ENCODE peak calls at places on chromosomes 3 and 15, in four cellular contexts. M is PC-3, N is fibroblast of pulmonary artery, I is HCT116. Q is an unnamed sample.

GRCh38 chr15:73345658-73346057 is 23.1 kb downstream of the HCN4 start:
- DNase-seq in M (no peak), N (no peak), I (no peak), Q (no peak)

GRCh38 chr3:181458857-181459256 is 252.9 kb upstream of the SOX2 start:
- DNase-seq in M (no peak), N (no peak), I (no peak), Q (no peak)

GRCh38 chr3:197540961-197541377 is 14.8 kb downstream of the BDH1 start:
- DNase-seq in M (peak; percentile 80), N (no peak), I (no peak), Q (peak; percentile 85)

GRCh38 chr3:195036203-195037016 is 234.5 kb downstream of the XXYLT1 start:
- DNase-seq in M (no peak), N (no peak), I (no peak), Q (no peak)

GRCh38 chr3:58560771-58561311 is 16.4 kb downstream of the FAM107A start:
- DNase-seq in M (peak; percentile 94), N (peak; percentile 95), I (no peak), Q (peak; percentile 81)

GRCh38 chr3:62611541-62612240 is 238.3 kb upstream of the FEZF2 start:
- DNase-seq in M (no peak), N (peak; percentile 57), I (no peak), Q (no peak)

GRCh38 chr3:25472153-25472552 is 44.1 kb downstream of the RARB start:
- DNase-seq in M (no peak), N (no peak), I (no peak), Q (no peak)

GRCh38 chr3:133691410-133692107 is 29.8 kb upstream of the TOPBP1 start:
- DNase-seq in M (peak; percentile 21), N (peak; percentile 17), I (no peak), Q (no peak)

GRCh38 chr3:64209866-64210609 is 15.2 kb downstream of the PRICKLE2 start:
- DNase-seq in M (no peak), N (peak; percentile 92), I (no peak), Q (peak; percentile 53)

GRCh38 chr3:37492977-37493471 is 318.6 kb upstream of the LRRFIP2 start:
- DNase-seq in M (no peak), N (peak; percentile 70), I (no peak), Q (no peak)

GRCh38 chr3:129598484-129598883 is 8.0 kb downstream of the PLXND1 start:
- DNase-seq in M (no peak), N (no peak), I (no peak), Q (no peak)

GRCh38 chr15:57732526-57733331 is 26.2 kb downstream of the POLR2M start:
- DNase-seq in M (peak; percentile 76), N (peak; percentile 72), I (peak; percentile 48), Q (peak; percentile 45)

GRCh38 chr3:2713923-2714322 is 396.3 kb downstream of the IL5RA start:
- DNase-seq in M (no peak), N (no peak), I (no peak), Q (no peak)
- TF ChIP-seq CTCF in M (no peak), N (no peak), I (no peak), Q (peak; percentile 31)

GRCh38 chr15:45790325-45790943 is 155.6 kb downstream of the SQOR start:
- DNase-seq in M (peak; percentile 47), N (peak; percentile 49), I (peak; percentile 6), Q (no peak)
- TF ChIP-seq CTCF in M (peak; percentile 79), N (peak; percentile 67), I (peak; percentile 30), Q (peak; percentile 65)

DNA sequence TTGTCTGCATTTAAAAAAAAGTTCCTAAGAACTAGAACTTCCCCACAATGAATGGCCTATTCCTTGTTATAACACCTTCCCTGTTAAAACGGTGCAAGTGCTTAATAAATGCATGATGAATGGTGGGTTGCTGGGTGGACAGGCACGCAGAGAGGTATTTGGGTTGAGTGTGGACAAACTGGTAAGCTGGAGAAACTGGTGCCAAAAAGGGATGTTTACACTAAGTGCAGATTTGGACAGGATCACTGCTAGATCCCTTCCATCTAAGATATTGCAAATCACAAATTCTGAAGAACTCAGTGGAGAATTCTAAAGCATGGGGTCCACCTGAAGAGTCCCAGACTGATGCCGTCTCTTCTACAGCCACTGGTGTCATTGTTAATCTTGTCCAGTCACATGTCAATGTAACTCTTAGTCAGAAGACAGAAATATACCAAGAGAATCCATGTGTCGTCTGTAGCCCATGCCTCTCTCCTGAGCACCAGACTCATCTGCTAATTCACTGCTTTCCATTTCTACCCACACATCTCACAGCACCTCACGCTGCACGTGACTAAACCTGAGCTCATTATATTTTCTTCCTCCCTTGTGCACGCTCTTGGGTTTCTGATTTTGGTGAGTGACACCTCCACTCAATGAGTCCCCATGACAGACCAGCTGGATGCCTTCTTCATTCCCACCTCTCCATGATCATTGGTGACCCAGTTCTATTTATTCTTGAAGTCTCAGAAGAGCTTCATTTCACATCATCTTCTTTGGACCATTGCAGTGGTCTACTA is 328.9 kb downstream of the THSD4 start:
- DNase-seq in M (peak; percentile 38), N (no peak), I (no peak), Q (no peak)
- TF ChIP-seq CTCF in M (no peak), N (no peak), I (no peak), Q (no peak)

GRCh38 chr3:148930785-148931184 is 60.6 kb upstream of the GYG1 start:
- DNase-seq in M (peak; percentile 67), N (no peak), I (no peak), Q (no peak)

GRCh38 chr3:148925841-148926240 is 60.7 kb downstream of the CPA3 start:
- DNase-seq in M (no peak), N (no peak), I (no peak), Q (no peak)

GRCh38 chr3:148937477-148937876 is 53.9 kb upstream of the GYG1 start:
- DNase-seq in M (no peak), N (no peak), I (no peak), Q (no peak)

GRCh38 chr3:148932976-148933375 is 58.4 kb upstream of the GYG1 start:
- DNase-seq in M (no peak), N (no peak), I (no peak), Q (no peak)

GRCh38 chr3:148931574-148931973 is 59.8 kb upstream of the GYG1 start:
- DNase-seq in M (no peak), N (no peak), I (no peak), Q (no peak)
- TF ChIP-seq CTCF in M (peak; percentile 22), N (no peak), I (no peak), Q (no peak)

DNA sequence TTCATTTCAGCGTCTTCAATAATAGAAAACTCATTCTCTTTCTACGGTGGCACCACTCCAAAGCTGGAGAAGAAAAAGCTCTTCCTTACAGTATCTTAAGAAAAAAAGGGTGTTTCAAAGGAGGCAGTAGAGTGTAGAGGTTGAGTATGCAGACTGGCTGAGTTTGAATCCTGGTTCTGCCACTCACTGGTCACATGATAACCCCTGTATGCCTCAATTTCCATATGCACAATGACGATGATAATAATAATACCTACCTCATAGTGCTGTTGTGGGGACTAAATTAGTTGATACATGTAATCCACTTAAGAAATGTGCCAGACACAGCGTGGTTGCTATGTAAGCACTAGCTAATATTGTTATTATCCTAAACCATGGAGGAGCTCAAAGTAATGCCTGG is 4.5 kb downstream of the ANP32A start:
- DNase-seq in M (no peak), N (no peak), I (no peak), Q (no peak)
- TF ChIP-seq CTCF in M (no peak), N (no peak), I (no peak), Q (no peak)

DNA sequence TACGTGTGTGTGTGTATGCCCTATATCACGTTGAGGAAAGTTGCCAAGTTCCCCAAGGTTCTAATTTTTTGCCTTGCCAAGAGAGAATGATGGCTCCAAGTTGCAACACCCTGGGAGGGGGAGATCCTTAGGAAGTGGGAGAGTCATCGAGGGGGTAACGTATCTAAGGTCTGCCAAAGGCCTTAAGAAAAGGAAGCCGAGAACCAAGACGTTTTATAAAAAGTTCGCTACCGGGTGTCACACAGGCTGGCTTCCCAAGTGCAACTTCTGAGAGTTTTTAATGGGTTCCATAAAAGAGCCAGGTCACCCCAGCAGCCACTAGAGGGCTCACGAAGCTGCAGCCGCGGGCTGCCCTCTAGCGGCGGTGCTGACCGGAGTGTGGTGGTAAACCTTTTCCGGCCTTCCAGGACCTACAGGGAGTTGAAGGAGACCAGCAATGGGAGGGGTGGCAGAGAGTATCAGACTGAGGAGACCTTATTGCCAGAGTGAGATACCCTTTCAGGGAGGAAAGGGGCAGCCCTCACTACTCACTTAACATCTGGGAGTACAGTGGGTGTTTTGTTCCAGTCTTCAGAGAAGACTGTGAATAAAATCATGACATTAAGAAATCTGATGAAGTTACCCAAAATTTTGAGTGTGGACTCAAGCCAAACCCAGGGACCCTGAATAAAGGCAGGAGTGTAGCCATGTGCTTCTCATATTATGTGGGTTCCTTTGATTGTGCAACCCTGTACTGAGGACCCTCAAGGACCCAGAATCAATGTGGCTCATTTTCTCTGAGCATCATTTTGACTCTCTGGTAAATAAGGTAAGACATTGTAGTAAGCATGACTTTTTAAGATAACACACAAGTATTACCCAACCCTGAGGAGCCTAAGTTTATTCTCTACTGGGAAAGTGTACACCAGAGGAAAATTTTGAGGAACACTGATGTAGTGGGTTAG is 2.5 kb upstream of the RFX7 start:
- DNase-seq in M (peak; percentile 91), N (peak; percentile 92), I (peak; percentile 82), Q (peak; percentile 88)
- TF ChIP-seq CTCF in M (peak; percentile 100), N (no peak), I (peak; percentile 100), Q (peak; percentile 92)

GRCh38 chr3:51559961-51560360 is 21.4 kb downstream of the RAD54L2 start:
- DNase-seq in M (no peak), N (no peak), I (no peak), Q (no peak)
- TF ChIP-seq CTCF in M (no peak), N (no peak), I (no peak), Q (no peak)

DNA sequence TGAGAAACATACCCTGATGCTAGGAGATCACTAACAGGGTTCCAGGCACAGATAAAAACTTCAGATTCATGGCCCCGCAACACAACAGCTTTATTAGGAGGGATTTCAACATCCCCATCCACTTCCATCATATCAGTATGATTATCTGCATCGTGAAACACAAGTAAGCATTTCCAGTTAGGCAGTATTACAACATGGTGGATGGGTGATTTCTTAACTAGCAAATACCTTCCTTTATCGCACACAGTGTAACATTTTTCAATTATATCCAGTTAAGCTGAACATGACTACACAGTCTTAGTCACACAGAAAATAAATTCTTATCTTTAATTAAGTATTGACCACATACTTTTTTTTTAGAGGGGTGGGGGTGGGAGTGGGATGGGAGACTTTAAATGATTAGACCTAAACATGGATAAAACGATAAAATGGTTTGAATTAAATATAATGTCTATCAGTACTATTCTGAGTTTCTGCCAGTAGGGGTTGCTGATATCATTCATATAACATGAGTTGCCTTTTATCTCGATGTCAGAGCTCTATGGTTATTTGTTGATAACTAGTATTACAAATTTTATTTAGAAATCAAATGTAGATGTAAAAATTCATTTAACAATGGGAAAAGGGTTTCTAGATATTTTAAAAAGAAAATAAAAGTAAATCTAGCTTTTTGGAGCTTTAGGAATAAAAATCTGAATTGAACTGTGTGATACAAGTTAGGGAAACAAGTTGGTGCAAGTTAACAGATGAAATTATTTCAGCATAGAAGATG is 146.6 kb downstream of the TBL1XR1 start:
- DNase-seq in M (peak; percentile 67), N (peak; percentile 73), I (peak; percentile 19), Q (no peak)
- TF ChIP-seq CTCF in M (peak; percentile 75), N (peak; percentile 47), I (peak; percentile 39), Q (peak; percentile 90)

GRCh38 chr3:184290331-184290730 is 8.7 kb upstream of the PSMD2 start:
- DNase-seq in M (no peak), N (no peak), I (no peak), Q (no peak)
- TF ChIP-seq CTCF in M (no peak), N (no peak), I (no peak), Q (no peak)